ENCODE peak calls at places on chromosomes 5 and 9, in seven cellular contexts. One of them, this sample, is unnamed.

GRCh38 chr9:28032178-28032532 is 458.9 kb upstream of the C9orf72 start:
- DNase-seq in mammary epithelial cell: peak
- DNase-seq in A172: no peak
- DNase-seq in NCI-H345: no peak
- DNase-seq in foreskin fibroblast: no peak
- DNase-seq in H54: no peak
- DNase-seq in NCI-H2171 treated with DMSO at 0.1 percent for 48 hours: peak
- DNase-seq in this sample: no peak

GRCh38 chr9:129383005-129383414 is 204.9 kb upstream of the IER5L start:
- DNase-seq in A172: no peak
- DNase-seq in NCI-H2171 treated with DMSO at 0.1 percent for 48 hours: no peak
- DNase-seq in H54: no peak
- DNase-seq in mammary epithelial cell: peak
- DNase-seq in foreskin fibroblast: peak
- DNase-seq in NCI-H345: peak
- DNase-seq in this sample: peak

GRCh38 chr9:32590898-32591297 is 17.9 kb upstream of the NDUFB6 start:
- DNase-seq in foreskin fibroblast: no peak
- DNase-seq in A172: peak
- DNase-seq in NCI-H345: no peak
- DNase-seq in mammary epithelial cell: peak
- DNase-seq in H54: no peak
- DNase-seq in NCI-H2171 treated with DMSO at 0.1 percent for 48 hours: no peak
- DNase-seq in this sample: no peak

GRCh38 chr5:169695919-169696490 is 58.9 kb downstream of the DOCK2 start:
- DNase-seq in NCI-H345: no peak
- DNase-seq in A172: peak
- DNase-seq in mammary epithelial cell: peak
- DNase-seq in H54: peak
- DNase-seq in NCI-H2171 treated with DMSO at 0.1 percent for 48 hours: no peak
- DNase-seq in foreskin fibroblast: peak
- DNase-seq in this sample: no peak

GRCh38 chr5:158992104-158992740 is 107.5 kb downstream of the EBF1 start:
- DNase-seq in NCI-H345: no peak
- DNase-seq in NCI-H2171 treated with DMSO at 0.1 percent for 48 hours: no peak
- DNase-seq in H54: no peak
- DNase-seq in A172: no peak
- DNase-seq in mammary epithelial cell: no peak
- DNase-seq in foreskin fibroblast: peak
- DNase-seq in this sample: no peak

GRCh38 chr9:31137151-31137849 is 1247.1 kb upstream of the ACO1 start:
- DNase-seq in NCI-H345: no peak
- DNase-seq in H54: peak
- DNase-seq in A172: peak
- DNase-seq in NCI-H2171 treated with DMSO at 0.1 percent for 48 hours: no peak
- DNase-seq in mammary epithelial cell: peak
- DNase-seq in foreskin fibroblast: peak
- DNase-seq in this sample: no peak

GRCh38 chr5:83099001-83099400 is 21.7 kb downstream of the XRCC4 start:
- DNase-seq in foreskin fibroblast: no peak
- DNase-seq in NCI-H345: no peak
- DNase-seq in H54: no peak
- DNase-seq in A172: no peak
- DNase-seq in NCI-H2171 treated with DMSO at 0.1 percent for 48 hours: no peak
- DNase-seq in mammary epithelial cell: no peak
- DNase-seq in this sample: no peak

GRCh38 chr5:110402562-110402961 is 323.9 kb downstream of the TMEM232 start:
- DNase-seq in NCI-H2171 treated with DMSO at 0.1 percent for 48 hours: no peak
- DNase-seq in mammary epithelial cell: no peak
- DNase-seq in NCI-H345: no peak
- DNase-seq in foreskin fibroblast: no peak
- DNase-seq in A172: no peak
- DNase-seq in H54: no peak
- DNase-seq in this sample: no peak

GRCh38 chr5:132767150-132767549 is 9.9 kb downstream of the SEPTIN8 start:
- DNase-seq in A172: no peak
- DNase-seq in mammary epithelial cell: no peak
- DNase-seq in NCI-H345: no peak
- DNase-seq in H54: no peak
- DNase-seq in foreskin fibroblast: no peak
- DNase-seq in NCI-H2171 treated with DMSO at 0.1 percent for 48 hours: no peak
- DNase-seq in this sample: no peak

GRCh38 chr9:78314953-78315870 is 18.3 kb downstream of the PSAT1 start:
- DNase-seq in foreskin fibroblast: no peak
- DNase-seq in mammary epithelial cell: no peak
- DNase-seq in H54: no peak
- DNase-seq in NCI-H2171 treated with DMSO at 0.1 percent for 48 hours: no peak
- DNase-seq in A172: no peak
- DNase-seq in NCI-H345: no peak
- DNase-seq in this sample: no peak

GRCh38 chr9:129554649-129555048 is 66.3 kb downstream of the C9orf50 start:
- DNase-seq in H54: no peak
- DNase-seq in foreskin fibroblast: no peak
- DNase-seq in NCI-H345: no peak
- DNase-seq in NCI-H2171 treated with DMSO at 0.1 percent for 48 hours: peak
- DNase-seq in A172: no peak
- DNase-seq in mammary epithelial cell: no peak
- DNase-seq in this sample: no peak

GRCh38 chr5:51652980-51653379 is 269.7 kb downstream of the ISL1 start:
- DNase-seq in foreskin fibroblast: no peak
- DNase-seq in H54: no peak
- DNase-seq in NCI-H2171 treated with DMSO at 0.1 percent for 48 hours: no peak
- DNase-seq in A172: no peak
- DNase-seq in mammary epithelial cell: peak
- DNase-seq in NCI-H345: no peak
- DNase-seq in this sample: no peak

GRCh38 chr5:179287071-179287470 is 58.2 kb downstream of the ADAMTS2 start:
- DNase-seq in A172: no peak
- DNase-seq in NCI-H345: no peak
- DNase-seq in H54: no peak
- DNase-seq in foreskin fibroblast: no peak
- DNase-seq in NCI-H2171 treated with DMSO at 0.1 percent for 48 hours: no peak
- DNase-seq in mammary epithelial cell: no peak
- DNase-seq in this sample: peak

GRCh38 chr9:128428644-128429504 is 8.2 kb downstream of the CERCAM start:
- DNase-seq in NCI-H345: no peak
- DNase-seq in mammary epithelial cell: no peak
- DNase-seq in A172: peak
- DNase-seq in NCI-H2171 treated with DMSO at 0.1 percent for 48 hours: no peak
- DNase-seq in H54: peak
- DNase-seq in foreskin fibroblast: no peak
- DNase-seq in this sample: no peak

GRCh38 chr5:153135416-153135815 is 355.1 kb upstream of the GRIA1 start:
- DNase-seq in foreskin fibroblast: no peak
- DNase-seq in mammary epithelial cell: peak
- DNase-seq in H54: no peak
- DNase-seq in NCI-H345: no peak
- DNase-seq in NCI-H2171 treated with DMSO at 0.1 percent for 48 hours: no peak
- DNase-seq in A172: peak
- DNase-seq in this sample: no peak

GRCh38 chr5:62496152-62496551 is 82.5 kb upstream of the LRRC70 start:
- DNase-seq in foreskin fibroblast: no peak
- DNase-seq in NCI-H2171 treated with DMSO at 0.1 percent for 48 hours: no peak
- DNase-seq in NCI-H345: no peak
- DNase-seq in mammary epithelial cell: no peak
- DNase-seq in H54: no peak
- DNase-seq in A172: no peak
- DNase-seq in this sample: no peak

GRCh38 chr9:122379340-122379739 is 8.5 kb downstream of the PTGS1 start:
- DNase-seq in foreskin fibroblast: no peak
- DNase-seq in mammary epithelial cell: no peak
- DNase-seq in NCI-H2171 treated with DMSO at 0.1 percent for 48 hours: no peak
- DNase-seq in H54: no peak
- DNase-seq in NCI-H345: no peak
- DNase-seq in A172: no peak
- DNase-seq in this sample: no peak

GRCh38 chr9:127751269-127752054 is 16.4 kb upstream of the TOR2A start:
- DNase-seq in H54: peak
- DNase-seq in NCI-H345: no peak
- DNase-seq in NCI-H2171 treated with DMSO at 0.1 percent for 48 hours: no peak
- DNase-seq in A172: no peak
- DNase-seq in foreskin fibroblast: no peak
- DNase-seq in mammary epithelial cell: no peak
- DNase-seq in this sample: no peak

GRCh38 chr5:163379298-163380155 is 57.9 kb upstream of the CCNG1 start:
- DNase-seq in H54: peak
- DNase-seq in NCI-H345: peak
- DNase-seq in NCI-H2171 treated with DMSO at 0.1 percent for 48 hours: no peak
- DNase-seq in mammary epithelial cell: peak
- DNase-seq in foreskin fibroblast: peak
- DNase-seq in A172: peak
- DNase-seq in this sample: no peak

GRCh38 chr5:59151162-59151889 is 568.5 kb downstream of the RAB3C start:
- DNase-seq in A172: no peak
- DNase-seq in H54: no peak
- DNase-seq in mammary epithelial cell: no peak
- DNase-seq in NCI-H2171 treated with DMSO at 0.1 percent for 48 hours: no peak
- DNase-seq in NCI-H345: no peak
- DNase-seq in foreskin fibroblast: no peak
- DNase-seq in this sample: no peak

GRCh38 chr9:68551191-68551590 is 10.5 kb upstream of the TMEM252 start:
- DNase-seq in H54: no peak
- DNase-seq in A172: no peak
- DNase-seq in NCI-H345: no peak
- DNase-seq in NCI-H2171 treated with DMSO at 0.1 percent for 48 hours: no peak
- DNase-seq in mammary epithelial cell: no peak
- DNase-seq in foreskin fibroblast: no peak
- DNase-seq in this sample: no peak

This sample was measured in left ventricle myocardium inferior.